ENCODE peak calls at places on chromosomes 7 and 10, in six cellular contexts. W is mesenchymal stem cell, D is H9, E is neuronal stem cell, X is mesendoderm, V is IMR-90. U is an unnamed sample.

GRCh38 chr10:23405540-23405939 is 33.3 kb upstream of the OTUD1 start:
- DNase-seq in E (no peak), W (peak; percentile 77), V (peak; percentile 92), D (no peak), X (no peak), U (no peak)

GRCh38 chr10:72012801-72013200 is 48.6 kb downstream of the CHST3 start:
- DNase-seq in W (no peak), E (no peak), D (no peak), V (no peak), X (no peak), U (no peak)

GRCh38 chr10:114504769-114505579 is 100.7 kb upstream of the AFAP1L2 start:
- DNase-seq in D (no peak), X (no peak), V (peak; percentile 91), E (no peak), W (peak; percentile 77), U (no peak)

GRCh38 chr7:33185786-33186185 is 56.4 kb downstream of the BBS9 start:
- DNase-seq in X (peak; percentile 76), D (no peak), V (peak; percentile 68), E (peak; percentile 53), W (peak; percentile 62), U (no peak)

GRCh38 chr10:49505076-49505475 is 33.8 kb downstream of the ERCC6 start:
- DNase-seq in D (no peak), E (no peak), W (no peak), X (no peak), V (no peak), U (no peak)

GRCh38 chr10:60433684-60434083 is 44.0 kb upstream of the ANK3 start:
- DNase-seq in D (no peak), W (peak; percentile 53), X (no peak), V (peak; percentile 86), E (no peak), U (no peak)

GRCh38 chr7:114086906-114087651 is 168.3 kb upstream of the PPP1R3A start:
- DNase-seq in E (peak; percentile 18), X (peak; percentile 47), V (peak; percentile 19), D (no peak), W (peak; percentile 21), U (peak; percentile 56)

GRCh38 chr7:74480861-74481417 is 27.2 kb downstream of the GTF2IRD1 start:
- DNase-seq in V (peak; percentile 51), X (peak; percentile 44), W (peak; percentile 83), E (no peak), D (no peak), U (no peak)

GRCh38 chr7:22110881-22111280 is 165.2 kb upstream of the CDCA7L start:
- DNase-seq in W (peak; percentile 1), E (no peak), V (no peak), X (no peak), D (no peak), U (no peak)

GRCh38 chr10:3293536-3294431 is 121.2 kb upstream of the PITRM1 start:
- DNase-seq in X (no peak), D (no peak), W (no peak), V (peak; percentile 17), E (no peak), U (no peak)

GRCh38 chr10:37831495-37832333 is 25.7 kb downstream of the ZNF248 start:
- DNase-seq in W (no peak), V (no peak), E (no peak), X (peak; percentile 21), D (no peak), U (no peak)

GRCh38 chr7:159010411-159010810 is 134.3 kb downstream of the VIPR2 start:
- DNase-seq in W (no peak), V (no peak), X (no peak), E (no peak), D (no peak), U (no peak)

GRCh38 chr10:60044221-60044620 is 137.9 kb upstream of the CCDC6 start:
- DNase-seq in X (no peak), D (no peak), E (no peak), W (peak; percentile 75), V (peak; percentile 51), U (no peak)

GRCh38 chr10:58457761-58458616 is 54.7 kb upstream of the BICC1 start:
- DNase-seq in E (no peak), X (no peak), D (no peak), V (peak; percentile 98), W (peak; percentile 80), U (no peak)

GRCh38 chr10:104277785-104278184 is 8.8 kb downstream of the GSTO2 start:
- DNase-seq in D (no peak), X (no peak), E (no peak), W (no peak), V (no peak), U (no peak)

GRCh38 chr10:124495725-124496124 is 34.1 kb downstream of the LHPP start:
- DNase-seq in W (no peak), X (no peak), E (no peak), V (no peak), D (no peak), U (no peak)

GRCh38 chr10:5070648-5071410 is 23.4 kb upstream of the AKR1C3 start:
- DNase-seq in D (no peak), X (no peak), V (peak; percentile 30), W (peak; percentile 83), E (no peak), U (no peak)

GRCh38 chr10:124287071-124287685 is 131.5 kb downstream of the OAT start:
- DNase-seq in V (no peak), X (no peak), W (no peak), E (no peak), D (no peak), U (no peak)

GRCh38 chr10:61643316-61643751 is 19.4 kb upstream of the CABCOCO1 start:
- DNase-seq in V (peak; percentile 85), D (no peak), W (no peak), X (peak; percentile 28), E (no peak), U (no peak)

GRCh38 chr10:17607603-17608332 is 9.4 kb downstream of the HACD1 start:
- DNase-seq in D (no peak), W (peak; percentile 67), E (peak; percentile 39), V (peak; percentile 68), X (peak; percentile 56), U (no peak)

GRCh38 chr7:19560111-19560883 is 148.5 kb downstream of the POLR1F start:
- DNase-seq in V (no peak), E (no peak), X (peak; percentile 12), D (no peak), W (peak; percentile 87), U (no peak)

GRCh38 chr10:46264737-46265368 is 21.9 kb upstream of the ANTXRL start:
- DNase-seq in E (no peak), D (peak; percentile 15), X (no peak), V (no peak), W (no peak), U (no peak)

GRCh38 chr10:96319754-96320514 is 15.7 kb downstream of the DNTT start:
- DNase-seq in W (no peak), V (no peak), X (no peak), D (no peak), E (no peak), U (no peak)

GRCh38 chr10:63438506-63439498 is 27.0 kb downstream of the JMJD1C start:
- DNase-seq in E (no peak), V (peak; percentile 24), W (no peak), X (peak; percentile 95), D (no peak), U (no peak)
- H3K4ac ChIP-seq in E (no peak overlapping the region), V (no peak overlapping the region), W (no peak overlapping the region), X (peak overlapping the region; percentile 58), D (no peak overlapping the region), U (no peak overlapping the region)

DNA sequence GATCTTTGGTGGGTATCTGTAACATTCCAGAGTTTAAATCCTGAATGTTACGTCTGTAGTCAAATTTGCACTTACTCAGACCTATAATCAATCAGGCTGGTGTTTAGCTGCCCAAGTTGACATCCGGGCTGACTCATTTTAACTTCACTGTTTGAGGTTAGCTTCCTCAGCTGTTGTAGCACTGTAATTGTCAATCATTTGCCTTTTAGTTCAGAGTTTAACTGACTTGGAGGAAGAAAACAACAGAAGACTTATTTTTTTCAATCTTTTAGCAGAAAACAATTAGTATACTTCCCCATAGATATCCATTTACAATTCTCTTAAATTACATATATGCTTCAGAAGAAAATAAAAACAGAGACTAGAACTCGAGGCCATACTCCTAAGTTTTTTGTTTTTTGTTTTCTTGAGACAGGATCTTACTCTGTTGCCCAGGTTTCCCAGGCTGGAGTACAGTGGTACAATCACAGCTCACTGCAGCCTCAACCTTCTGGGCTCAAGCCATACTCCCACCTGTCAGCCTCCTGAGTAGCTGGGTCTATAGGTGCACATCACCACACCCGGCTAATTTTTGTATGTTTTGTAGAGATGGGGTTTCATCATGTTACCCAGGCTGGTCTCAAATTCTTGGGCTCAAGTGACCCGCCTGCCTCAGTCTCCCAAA is 38.5 kb upstream of the LRRC17 start:
- DNase-seq in W (peak; percentile 95), E (no peak), V (peak; percentile 94), X (no peak), D (no peak), U (no peak)
- H3K4me1 ChIP-seq in W (peaks cover 4% of the 10 kb centered on the region), E (no peaks in the 10 kb centered on the region), V (peaks cover 28% of the 10 kb centered on the region), X (no peaks in the 10 kb centered on the region), D (no peaks in the 10 kb centered on the region), U (no peaks in the 10 kb centered on the region)

GRCh38 chr10:29007748-29008610 is 280.9 kb upstream of the LYZL1 start:
- DNase-seq in E (no peak), D (no peak), V (no peak), W (no peak), X (peak; percentile 65), U (no peak)
- H3K4ac ChIP-seq in E (no peak overlapping the region), D (no peak overlapping the region), V (no peak overlapping the region), W (no peak overlapping the region), X (no peak overlapping the region), U (peak overlapping the region; percentile 79)

GRCh38 chr10:110423650-110424049 is 74.1 kb upstream of the DUSP5 start:
- DNase-seq in D (no peak), V (no peak), W (no peak), E (no peak), X (no peak), U (no peak)

GRCh38 chr10:110425684-110426293 is 71.9 kb upstream of the DUSP5 start:
- DNase-seq in V (peak; percentile 99), X (peak; percentile 49), D (no peak), W (peak; percentile 96), E (no peak), U (no peak)

GRCh38 chr10:110429301-110429700 is 68.4 kb upstream of the DUSP5 start:
- DNase-seq in D (no peak), X (no peak), W (no peak), E (no peak), V (peak; percentile 40), U (no peak)

GRCh38 chr10:110422548-110422947 is 75.2 kb upstream of the DUSP5 start:
- DNase-seq in V (no peak), E (no peak), X (no peak), W (no peak), D (no peak), U (no peak)

DNA sequence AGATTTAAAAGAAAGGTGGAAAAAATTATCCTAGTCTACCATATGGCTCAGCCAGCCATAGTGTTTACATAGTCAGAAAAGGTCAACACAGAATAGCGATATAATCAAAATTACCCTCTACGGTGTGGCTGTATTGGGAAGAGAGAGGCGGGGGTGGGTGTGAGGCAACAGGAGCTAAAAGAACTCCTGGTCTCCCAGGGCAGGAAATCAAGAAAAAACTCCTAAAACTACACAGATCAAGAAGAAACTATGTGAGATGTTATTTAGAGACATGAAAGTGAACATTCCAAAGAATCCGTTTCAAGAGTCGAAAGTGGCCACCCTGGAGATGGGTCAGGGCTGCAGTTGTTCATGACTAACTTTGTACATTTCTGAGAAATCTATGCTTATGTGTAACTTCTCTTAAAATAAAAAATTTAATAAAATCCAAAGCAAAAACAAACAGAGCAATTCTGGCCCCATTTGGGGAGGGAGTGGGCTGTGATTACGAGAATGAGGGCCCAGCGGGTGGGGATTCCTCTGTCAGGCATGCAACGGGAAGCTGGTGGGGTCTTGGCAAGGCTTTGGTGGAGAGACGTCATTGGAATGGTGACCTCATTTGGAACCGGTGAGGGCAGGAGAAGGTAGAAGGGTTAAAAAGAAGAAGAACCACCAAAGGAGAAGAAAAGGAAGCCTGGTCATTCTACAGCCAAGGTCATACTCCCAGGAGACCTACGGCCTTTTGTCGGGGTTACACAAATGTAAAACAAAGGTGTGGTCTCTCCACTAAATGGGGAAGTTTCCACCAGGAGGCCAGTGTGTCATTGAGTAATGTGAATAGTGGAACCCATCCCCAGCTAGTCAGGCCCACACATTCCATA is 71.2 kb upstream of the DUSP5 start:
- DNase-seq in W (no peak), D (no peak), E (no peak), V (peak; percentile 91), X (peak; percentile 63), U (no peak)
- H3K4me1 ChIP-seq in W (peaks cover 28% of the 10 kb centered on the region), D (peaks cover 2% of the 10 kb centered on the region), E (no peaks in the 10 kb centered on the region), V (peaks cover 13% of the 10 kb centered on the region), X (no peaks in the 10 kb centered on the region), U (peaks cover 1% of the 10 kb centered on the region)